ENCODE peak calls at places on chromosome 20, in six cellular contexts. X is activated naive CD8-positive, alpha-beta T cell treated with anti-CD3 and anti-CD28 coated beads for 36 hours; A is GM23248; G is NCI-H2081; P is ELR; D is NB4. L is an unnamed sample.

GRCh38 chr20:24134930-24135329 is 146.4 kb upstream of the GGTLC1 start:
- DNase-seq in X (no peak), A (no peak), G (no peak), P (no peak), D (no peak), L (no peak)

GRCh38 chr20:15111654-15112053 is 774.2 kb upstream of the FLRT3 start:
- DNase-seq in X (no peak), A (no peak), G (no peak), P (no peak), D (no peak), L (no peak)

GRCh38 chr20:63254536-63255384 is 497 bp upstream of the NKAIN4 start:
- DNase-seq in X (no peak), A (no peak), G (no peak), P (no peak), D (no peak), L (no peak)

GRCh38 chr20:23241416-23241815 is 109.2 kb upstream of the NXT1 start:
- DNase-seq in X (no peak), A (no peak), G (no peak), P (no peak), D (no peak), L (no peak)

GRCh38 chr20:58233881-58234528 is 5.6 kb upstream of the ANKRD60 start:
- DNase-seq in X (peak; percentile 49), A (peak; percentile 39), G (no peak), P (peak; percentile 54), D (peak; percentile 45), L (no peak)

GRCh38 chr20:43514062-43514971 is 6.8 kb downstream of the L3MBTL1 start:
- DNase-seq in X (peak; percentile 94), A (peak; percentile 80), G (peak; percentile 91), P (peak; percentile 98), D (peak; percentile 97), L (peak; percentile 84)

GRCh38 chr20:38260378-38261053 is at the start of gene KIAA1755:
- DNase-seq in X (no peak), A (peak; percentile 61), G (no peak), P (peak; percentile 29), D (no peak), L (no peak)

GRCh38 chr20:34311118-34312023 is 8.2 kb upstream of the AHCY start:
- DNase-seq in X (no peak), A (peak; percentile 58), G (no peak), P (peak; percentile 33), D (no peak), L (no peak)

GRCh38 chr20:14445310-14445709 is 107.9 kb upstream of the FLRT3 start:
- DNase-seq in X (no peak), A (peak; percentile 70), G (no peak), P (peak; percentile 75), D (no peak), L (peak; percentile 46)

GRCh38 chr20:47972916-47973309 is 187.6 kb upstream of the SULF2 start:
- DNase-seq in X (no peak), A (no peak), G (no peak), P (no peak), D (no peak), L (no peak)

GRCh38 chr20:47360489-47361267 is 4.2 kb upstream of the ZMYND8 start:
- DNase-seq in X (no peak), A (peak; percentile 80), G (peak; percentile 88), P (peak; percentile 85), D (peak; percentile 87), L (no peak)

L was measured in epithelial cell of prostate.